ENCODE peak calls at places on chromosomes 7 and 10, in ten cellular contexts. T, Q, E, A, G, Y, X, R, W and H are unnamed samples.

GRCh38 chr10:101287922-101288638 is 58.8 kb upstream of the LBX1 start:
- DNase-seq in T (peak), Q (peak), E (no peak), A (peak), G (no peak), Y (no peak), X (no peak), R (no peak), W (no peak), H (no peak)

GRCh38 chr7:77684030-77684429 is 12.2 kb upstream of the RSBN1L start:
- DNase-seq in T (no peak), Q (peak), E (peak), A (no peak), G (peak), Y (no peak), X (no peak), R (no peak), W (peak), H (no peak)

GRCh38 chr7:26083113-26083512 is 68.9 kb upstream of the NFE2L3 start:
- DNase-seq in T (no peak), Q (no peak), E (no peak), A (no peak), G (peak), Y (no peak), X (no peak), R (no peak), W (no peak), H (no peak)

GRCh38 chr7:2803342-2803692 is 40.8 kb downstream of the GNA12 start:
- DNase-seq in T (no peak), Q (no peak), E (no peak), A (no peak), G (no peak), Y (no peak), X (no peak), R (no peak), W (no peak), H (no peak)

GRCh38 chr10:12849351-12850181 is 151.9 kb downstream of the CCDC3 start:
- DNase-seq in T (peak), Q (no peak), E (no peak), A (no peak), G (no peak), Y (no peak), X (no peak), R (no peak), W (no peak), H (no peak)

GRCh38 chr10:31944071-31944433 is 15.4 kb upstream of the ARHGAP12 start:
- DNase-seq in T (no peak), Q (no peak), E (no peak), A (no peak), G (no peak), Y (no peak), X (no peak), R (no peak), W (no peak), H (no peak)

GRCh38 chr10:873020-873419 is 58.5 kb downstream of the LARP4B start:
- DNase-seq in T (no peak), Q (peak), E (peak), A (no peak), G (no peak), Y (no peak), X (no peak), R (no peak), W (no peak), H (no peak)

GRCh38 chr10:117241541-117242462 is 888 bp downstream of the SLC18A2 start:
- DNase-seq in T (no peak), Q (no peak), E (no peak), A (no peak), G (peak), Y (no peak), X (no peak), R (no peak), W (no peak), H (no peak)

GRCh38 chr10:59336632-59337031 is 25.7 kb downstream of the FAM13C start:
- DNase-seq in T (no peak), Q (peak), E (no peak), A (no peak), G (no peak), Y (no peak), X (no peak), R (no peak), W (no peak), H (no peak)

GRCh38 chr7:2049782-2050510 is 182.8 kb downstream of the MAD1L1 start:
- DNase-seq in T (no peak), Q (no peak), E (no peak), A (no peak), G (no peak), Y (no peak), X (no peak), R (no peak), W (no peak), H (no peak)

GRCh38 chr10:34479520-34480179 is 335.4 kb downstream of the PARD3 start:
- DNase-seq in T (no peak), Q (no peak), E (no peak), A (no peak), G (peak), Y (no peak), X (no peak), R (no peak), W (no peak), H (no peak)

GRCh38 chr7:41579961-41580935 is 122.6 kb downstream of the INHBA start:
- DNase-seq in T (peak), Q (peak), E (no peak), A (no peak), G (no peak), Y (no peak), X (no peak), R (no peak), W (peak), H (no peak)

GRCh38 chr7:144437370-144438191 is 34.1 kb upstream of the NOBOX start:
- DNase-seq in T (peak), Q (peak), E (no peak), A (peak), G (peak), Y (peak), X (no peak), R (peak), W (peak), H (peak)

GRCh38 chr10:29437871-29438270 is 149.0 kb downstream of the LYZL1 start:
- DNase-seq in T (no peak), Q (no peak), E (no peak), A (no peak), G (no peak), Y (no peak), X (no peak), R (no peak), W (no peak), H (no peak)

GRCh38 chr7:138882249-138882648 is 84.3 kb upstream of the ATP6V0A4 start:
- DNase-seq in T (no peak), Q (no peak), E (no peak), A (no peak), G (no peak), Y (no peak), X (no peak), R (no peak), W (no peak), H (no peak)

GRCh38 chr10:86755740-86756510 is 494 bp upstream of the BMPR1A start:
- DNase-seq in T (no peak), Q (peak), E (peak), A (peak), G (peak), Y (peak), X (peak), R (peak), W (no peak), H (no peak)

GRCh38 chr7:11625669-11626068 is 206.3 kb downstream of the THSD7A start:
- DNase-seq in T (peak), Q (peak), E (no peak), A (no peak), G (no peak), Y (no peak), X (no peak), R (no peak), W (no peak), H (no peak)

GRCh38 chr7:91517408-91517807 is 253.2 kb downstream of the FZD1 start:
- DNase-seq in T (no peak), Q (no peak), E (no peak), A (no peak), G (no peak), Y (no peak), X (no peak), R (no peak), W (no peak), H (no peak)